ENCODE peak calls at places on chromosomes 1 and 21, in four cellular contexts. E is AG04450, S is aorta, T is bronchial epithelial cell. Z is an unnamed sample.

GRCh38 chr1:9717193-9718005 is 65.9 kb downstream of the PIK3CD start:
- DNase-seq in E (no peak), S (peak), T (no peak), Z (peak)

GRCh38 chr1:70299472-70299871 is 55.0 kb downstream of the ANKRD13C start:
- DNase-seq in S (no peak), T (no peak), E (no peak), Z (no peak)

GRCh38 chr1:93708734-93709481 is 27.3 kb upstream of the BCAR3 start:
- DNase-seq in S (no peak), E (no peak), T (no peak), Z (no peak)

GRCh38 chr1:229258851-229259110 is 12.1 kb upstream of the RAB4A start:
- DNase-seq in T (no peak), S (no peak), E (no peak), Z (no peak)

GRCh38 chr21:37868446-37868845 is 47.8 kb downstream of the KCNJ6 start:
- DNase-seq in E (no peak), T (no peak), S (no peak), Z (no peak)

GRCh38 chr1:14061204-14061603 is 361.2 kb downstream of the PRDM2 start:
- DNase-seq in T (no peak), E (no peak), S (no peak), Z (no peak)

GRCh38 chr1:7485086-7485780 is 285.9 kb upstream of the VAMP3 start:
- DNase-seq in E (no peak), T (no peak), S (no peak), Z (no peak)

GRCh38 chr21:35316456-35316855 is 267.4 kb upstream of the RUNX1 start:
- DNase-seq in E (no peak), S (no peak), T (no peak), Z (no peak)

GRCh38 chr1:119144813-119145212 is 4.4 kb upstream of the WARS2 start:
- DNase-seq in E (no peak), S (no peak), T (no peak), Z (no peak)

GRCh38 chr1:3022976-3023375 is 1.7 kb downstream of the ACTRT2 start:
- DNase-seq in E (no peak), S (no peak), T (no peak), Z (no peak)

GRCh38 chr21:39281207-39281606 is 32.2 kb downstream of the BRWD1 start:
- DNase-seq in S (no peak), T (no peak), E (no peak), Z (no peak)

GRCh38 chr21:37626320-37626719 is 259.7 kb downstream of the DYRK1A start:
- DNase-seq in E (no peak), T (no peak), S (no peak), Z (no peak)

GRCh38 chr1:231601775-231602674 is 24.6 kb upstream of the DISC1 start:
- DNase-seq in E (no peak), T (no peak), S (no peak), Z (no peak)

GRCh38 chr1:231604276-231604621 is 22.3 kb upstream of the DISC1 start:
- DNase-seq in E (no peak), T (no peak), S (no peak), Z (no peak)

GRCh38 chr1:231602675-231602984 is 24.0 kb upstream of the DISC1 start:
- DNase-seq in T (no peak), E (no peak), S (no peak), Z (no peak)

GRCh38 chr1:231605389-231606100 is 21.0 kb upstream of the DISC1 start:
- DNase-seq in S (no peak), E (no peak), T (no peak), Z (no peak)

GRCh38 chr1:231603598-231604275 is 22.9 kb upstream of the DISC1 start:
- DNase-seq in S (no peak), T (peak), E (no peak), Z (no peak)
- H3K4me3 ChIP-seq in S (peak), T (peak), E (peak), Z (peak)

GRCh38 chr1:208240698-208241355 is 3.4 kb downstream of the PLXNA2 start:
- DNase-seq in E (no peak), S (no peak), T (no peak), Z (no peak)
- H3K4me3 ChIP-seq in E (no peak), S (no peak), T (no peak), Z (peak)

GRCh38 chr1:51621161-51621560 is 4.3 kb downstream of the OSBPL9 start:
- DNase-seq in E (no peak), T (no peak), S (no peak), Z (no peak)
- H3K4me3 ChIP-seq in E (no peak), T (no peak), S (no peak), Z (peak)

GRCh38 chr1:204506969-204507316 is 9.3 kb upstream of the MDM4 start:
- DNase-seq in T (peak), E (peak), S (peak), Z (peak)

GRCh38 chr1:204506091-204506968 is 9.9 kb upstream of the MDM4 start:
- DNase-seq in S (peak), T (peak), E (peak), Z (peak)

GRCh38 chr1:204503913-204504519 is 9.4 kb upstream of the PIK3C2B start:
- DNase-seq in E (no peak), T (no peak), S (no peak), Z (no peak)

GRCh38 chr1:204507317-204508105 is 8.7 kb upstream of the MDM4 start:
- DNase-seq in S (peak), T (peak), E (no peak), Z (no peak)

DNA sequence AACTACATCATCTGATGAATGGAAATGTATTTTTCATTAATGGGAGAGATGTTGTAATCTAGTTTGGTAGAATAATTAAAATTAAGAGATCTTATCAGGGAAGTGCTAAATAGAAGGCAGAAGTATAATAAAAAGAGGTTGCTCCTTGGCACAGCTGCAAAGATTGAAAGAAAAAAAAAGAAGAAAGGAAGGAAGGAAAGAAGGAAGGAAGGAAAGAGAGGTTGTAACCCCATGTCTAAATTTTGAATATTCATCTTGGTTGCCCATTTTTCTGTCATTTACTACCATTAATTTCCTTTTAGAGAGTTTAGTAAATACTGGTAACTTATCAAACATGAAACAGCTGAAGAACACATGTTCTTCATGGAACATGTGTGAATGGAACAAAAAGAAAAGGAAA is 10.5 kb upstream of the MDM4 start:
- DNase-seq in E (no peak), S (no peak), T (no peak), Z (no peak)
- H3K4me3 ChIP-seq in E (peak), S (no peak), T (no peak), Z (peak)

Z was measured in psoas muscle.